ENCODE peak calls at places on chromosomes 16 and 17, in six cellular contexts. V is PC-3, D is thyroid gland, O is prostate gland, X is kidney, R is SJSA1. Y is an unnamed sample.

GRCh38 chr17:27546624-27547300 is 84.2 kb upstream of the LGALS9 start:
- DNase-seq in V (no peak), D (no peak), X (no peak), R (no peak), O (no peak), Y (no peak)

GRCh38 chr17:41521574-41522261 is 3.0 kb upstream of the KRT15 start:
- DNase-seq in O (no peak), X (peak; percentile 86), R (peak; percentile 84), D (peak; percentile 18), V (peak; percentile 95), Y (no peak)

GRCh38 chr16:27174007-27174406 is 29.3 kb upstream of the KDM8 start:
- DNase-seq in D (no peak), V (peak; percentile 67), R (no peak), X (no peak), O (peak; percentile 63), Y (no peak)

GRCh38 chr16:86567701-86568571 is 1.3 kb downstream of the FOXC2 start:
- DNase-seq in X (no peak), R (no peak), O (no peak), V (no peak), D (no peak), Y (no peak)

GRCh38 chr16:50313596-50314483 is 47.5 kb downstream of the ADCY7 start:
- DNase-seq in R (peak; percentile 93), X (peak; percentile 81), O (no peak), V (no peak), D (peak; percentile 27), Y (peak; percentile 89)

GRCh38 chr17:38746893-38747384 is 1.2 kb downstream of the PCGF2 start:
- DNase-seq in X (no peak), V (no peak), R (no peak), D (peak; percentile 29), O (no peak), Y (no peak)

GRCh38 chr17:60586288-60586974 is 13.6 kb upstream of the PPM1D start:
- DNase-seq in V (peak; percentile 35), R (no peak), D (no peak), X (no peak), O (no peak), Y (no peak)

GRCh38 chr16:31010539-31010938 is at the start of gene STX1B:
- DNase-seq in V (no peak), R (no peak), X (no peak), D (no peak), O (no peak), Y (no peak)

GRCh38 chr17:14428640-14429029 is 127.8 kb downstream of the HS3ST3B1 start:
- DNase-seq in O (no peak), X (no peak), V (no peak), R (no peak), D (no peak), Y (no peak)
- H3K27ac ChIP-seq in O (no peak overlapping the region), X (no peak overlapping the region), V (no peak overlapping the region), R (no peak overlapping the region), D (no peak overlapping the region), Y (no peak overlapping the region)

GRCh38 chr17:75689441-75689873 is 22.3 kb downstream of the SAP30BP start:
- DNase-seq in R (no peak), O (no peak), X (peak; percentile 17), V (peak; percentile 99), D (peak; percentile 46), Y (no peak)
- H3K27ac ChIP-seq in R (no peak overlapping the region), O (peak overlapping the region; percentile 90), X (no peak overlapping the region), V (peak overlapping the region; percentile 59), D (no peak overlapping the region), Y (no peak overlapping the region)

DNA sequence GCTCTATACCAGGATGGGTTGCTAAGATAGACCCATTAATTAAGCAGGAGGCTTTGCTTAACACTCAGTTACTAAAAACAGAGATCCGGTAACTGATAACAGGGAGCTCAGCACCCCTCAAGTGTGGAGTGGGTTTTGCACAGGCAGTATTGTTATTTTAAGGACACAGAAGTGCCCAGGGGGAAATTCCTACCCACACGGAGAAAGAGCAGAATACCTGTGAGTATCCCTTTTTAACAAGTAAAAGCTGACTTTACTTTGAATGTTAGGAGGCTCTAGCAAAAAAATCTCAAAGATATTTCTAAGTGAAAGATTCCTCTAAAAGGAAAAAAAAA is 32.8 kb upstream of the HAS3 start:
- DNase-seq in R (no peak), X (no peak), D (peak; percentile 51), V (no peak), O (no peak), Y (no peak)
- H3K27ac ChIP-seq in R (no peak overlapping the region), X (no peak overlapping the region), D (peak overlapping the region; percentile 91), V (peak overlapping the region; percentile 98), O (no peak overlapping the region), Y (no peak overlapping the region)

DNA sequence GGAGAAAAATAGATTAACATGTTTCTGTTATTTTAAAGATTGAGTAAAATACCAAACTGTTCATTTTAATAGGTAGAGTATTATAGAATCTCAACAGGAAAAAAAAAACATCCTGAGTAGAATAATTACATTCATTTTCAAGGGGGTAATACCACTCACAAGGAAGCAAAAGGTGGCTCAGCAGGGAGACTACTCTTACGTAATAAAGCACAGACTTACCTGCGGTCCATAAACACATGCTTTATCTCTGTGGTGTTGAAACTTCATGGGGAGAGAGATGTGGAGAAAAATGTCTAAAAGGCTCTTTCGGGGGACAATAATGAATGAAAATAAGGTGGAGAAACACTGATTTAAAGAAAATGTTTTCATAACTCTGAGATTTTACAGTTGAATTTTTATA is 171.7 kb downstream of the MRTFB start:
- DNase-seq in D (no peak), O (no peak), R (no peak), V (no peak), X (no peak), Y (no peak)
- H3K27ac ChIP-seq in D (no peak overlapping the region), O (no peak overlapping the region), R (no peak overlapping the region), V (no peak overlapping the region), X (no peak overlapping the region), Y (no peak overlapping the region)

GRCh38 chr16:75392911-75393310 is 40.4 kb downstream of the CFDP1 start:
- DNase-seq in R (no peak), V (no peak), D (no peak), O (no peak), X (no peak), Y (no peak)
- H3K27ac ChIP-seq in R (no peak overlapping the region), V (no peak overlapping the region), D (no peak overlapping the region), O (no peak overlapping the region), X (peak overlapping the region; percentile 59), Y (peak overlapping the region; percentile 40)

GRCh38 chr17:32393904-32394303 is 43.9 kb downstream of the ZNF207 start:
- DNase-seq in X (no peak), V (no peak), O (no peak), R (no peak), D (no peak), Y (no peak)

GRCh38 chr17:32398946-32399345 is 45.4 kb upstream of the PSMD11 start:
- DNase-seq in O (no peak), R (no peak), V (no peak), X (no peak), D (no peak), Y (no peak)

DNA sequence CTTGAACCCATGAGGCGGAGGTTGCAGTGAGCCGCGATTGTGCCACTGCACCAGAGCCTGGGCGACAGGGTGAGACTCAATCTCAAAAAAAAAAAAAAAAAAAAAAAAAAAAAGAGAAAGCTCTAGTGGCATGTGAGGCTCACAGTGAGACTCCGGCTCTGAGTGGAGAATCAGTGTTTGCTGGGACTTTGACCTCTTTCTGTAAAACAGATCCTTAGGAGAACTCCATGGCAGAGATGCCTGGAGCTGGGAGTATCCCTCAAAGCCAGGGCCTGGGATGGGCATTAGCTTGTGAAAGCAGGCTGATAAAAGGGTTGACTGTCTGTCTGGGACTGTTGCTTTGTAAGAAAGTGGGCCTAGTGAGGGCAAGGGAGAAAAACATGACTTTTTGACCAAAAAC is 46.4 kb downstream of the ZNF207 start:
- DNase-seq in V (no peak), O (no peak), D (no peak), R (no peak), X (no peak), Y (no peak)
- H3K27ac ChIP-seq in V (no peak overlapping the region), O (no peak overlapping the region), D (no peak overlapping the region), R (no peak overlapping the region), X (no peak overlapping the region), Y (no peak overlapping the region)

DNA sequence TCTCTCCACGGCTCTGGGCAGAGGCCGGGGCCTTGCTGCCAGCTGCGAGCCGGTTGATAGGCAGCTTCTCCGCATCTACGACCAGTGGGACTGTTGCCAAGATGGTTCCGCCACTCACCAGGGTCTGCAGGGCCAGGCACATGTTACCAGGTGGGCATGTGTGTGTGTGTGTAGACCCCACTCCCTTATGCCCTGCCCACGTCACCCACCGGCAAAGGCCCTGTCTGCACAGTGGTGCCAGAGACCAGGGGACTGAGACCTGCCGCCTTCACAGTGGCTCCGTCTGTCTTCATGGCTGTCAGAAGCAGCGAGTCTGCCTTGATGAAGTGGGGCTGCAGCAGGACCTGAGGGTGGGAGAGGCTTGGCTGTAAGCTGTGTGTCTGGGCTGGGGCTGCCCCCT is 17.7 kb downstream of the SREBF1 start:
- DNase-seq in D (no peak), X (no peak), V (no peak), R (no peak), O (no peak), Y (no peak)
- H3K27ac ChIP-seq in D (no peak overlapping the region), X (no peak overlapping the region), V (peak overlapping the region; percentile 29), R (no peak overlapping the region), O (peak overlapping the region; percentile 94), Y (no peak overlapping the region)

GRCh38 chr17:8494506-8495111 is 58.9 kb downstream of the NDEL1 start:
- DNase-seq in D (no peak), R (no peak), O (no peak), V (no peak), X (no peak), Y (no peak)

GRCh38 chr17:8490256-8491023 is 54.8 kb downstream of the NDEL1 start:
- DNase-seq in R (no peak), V (no peak), O (no peak), D (no peak), X (no peak), Y (no peak)

GRCh38 chr17:8496081-8496480 is 60.4 kb downstream of the NDEL1 start:
- DNase-seq in D (no peak), R (no peak), V (no peak), O (no peak), X (no peak), Y (no peak)

GRCh38 chr17:8492121-8492520 is 56.4 kb downstream of the NDEL1 start:
- DNase-seq in O (no peak), X (no peak), R (no peak), D (no peak), V (no peak), Y (no peak)

GRCh38 chr17:8494021-8494420 is 58.3 kb downstream of the NDEL1 start:
- DNase-seq in D (no peak), X (no peak), V (no peak), R (no peak), O (no peak), Y (no peak)
- H3K27ac ChIP-seq in D (no peak overlapping the region), X (no peak overlapping the region), V (no peak overlapping the region), R (no peak overlapping the region), O (no peak overlapping the region), Y (peak overlapping the region; percentile 36)